ENCODE peak calls at places on chromosome 21, in four cellular contexts. One of them, this sample, is unnamed.

GRCh38 chr21:17454315-17455027 is 58.4 kb upstream of the CXADR start:
- DNase-seq in body of pancreas: peak
- DNase-seq in heart left ventricle: no peak
- DNase-seq in psoas muscle: peak
- DNase-seq in this sample: peak

GRCh38 chr21:25513810-25514209 is 93.5 kb downstream of the MRPL39 start:
- DNase-seq in body of pancreas: no peak
- DNase-seq in heart left ventricle: no peak
- DNase-seq in psoas muscle: no peak
- DNase-seq in this sample: no peak

GRCh38 chr21:17900281-17900989 is 81.3 kb upstream of the C21orf91 start:
- DNase-seq in body of pancreas: peak
- DNase-seq in heart left ventricle: peak
- DNase-seq in psoas muscle: no peak
- DNase-seq in this sample: no peak

GRCh38 chr21:41010981-41011380 is 157.0 kb upstream of the BACE2 start:
- DNase-seq in body of pancreas: no peak
- DNase-seq in heart left ventricle: no peak
- DNase-seq in psoas muscle: peak
- DNase-seq in this sample: no peak

GRCh38 chr21:25944672-25945213 is 210.0 kb downstream of the GABPA start:
- DNase-seq in body of pancreas: no peak
- DNase-seq in heart left ventricle: no peak
- DNase-seq in psoas muscle: no peak
- DNase-seq in this sample: no peak

GRCh38 chr21:18369115-18369514 is 34.5 kb downstream of the TMPRSS15 start:
- DNase-seq in body of pancreas: no peak
- DNase-seq in heart left ventricle: no peak
- DNase-seq in psoas muscle: no peak
- DNase-seq in this sample: no peak

GRCh38 chr21:24729568-24729967 is 877.7 kb downstream of the MRPL39 start:
- DNase-seq in body of pancreas: no peak
- DNase-seq in heart left ventricle: no peak
- DNase-seq in psoas muscle: no peak
- DNase-seq in this sample: no peak

GRCh38 chr21:26138615-26139257 is 31.8 kb downstream of the APP start:
- DNase-seq in body of pancreas: no peak
- DNase-seq in heart left ventricle: no peak
- DNase-seq in psoas muscle: no peak
- DNase-seq in this sample: no peak

GRCh38 chr21:19523731-19524130 is 1120.1 kb upstream of the TMPRSS15 start:
- DNase-seq in body of pancreas: no peak
- DNase-seq in heart left ventricle: no peak
- DNase-seq in psoas muscle: no peak
- DNase-seq in this sample: no peak

GRCh38 chr21:33685613-33686197 is 43.4 kb downstream of the ITSN1 start:
- DNase-seq in body of pancreas: no peak
- DNase-seq in heart left ventricle: no peak
- DNase-seq in psoas muscle: no peak
- DNase-seq in this sample: peak

GRCh38 chr21:35222541-35222941 is 173.4 kb upstream of the RUNX1 start:
- DNase-seq in body of pancreas: no peak
- DNase-seq in heart left ventricle: no peak
- DNase-seq in psoas muscle: no peak
- DNase-seq in this sample: no peak

GRCh38 chr21:19031956-19032355 is 628.4 kb upstream of the TMPRSS15 start:
- DNase-seq in body of pancreas: no peak
- DNase-seq in heart left ventricle: no peak
- DNase-seq in psoas muscle: no peak
- DNase-seq in this sample: no peak

GRCh38 chr21:31162827-31163226 is 124.6 kb upstream of the KRTAP19-8 start:
- DNase-seq in body of pancreas: no peak
- DNase-seq in heart left ventricle: no peak
- DNase-seq in psoas muscle: no peak
- DNase-seq in this sample: no peak

GRCh38 chr21:25809013-25809412 is 74.2 kb downstream of the GABPA start:
- DNase-seq in body of pancreas: no peak
- DNase-seq in heart left ventricle: no peak
- DNase-seq in psoas muscle: no peak
- DNase-seq in this sample: peak

GRCh38 chr21:17514124-17514481 is 1.3 kb downstream of the CXADR start:
- DNase-seq in body of pancreas: no peak
- DNase-seq in heart left ventricle: no peak
- DNase-seq in psoas muscle: no peak
- DNase-seq in this sample: peak

GRCh38 chr21:43924421-43925095 is 59.5 kb downstream of the AGPAT3 start:
- DNase-seq in body of pancreas: no peak
- DNase-seq in heart left ventricle: peak
- DNase-seq in psoas muscle: peak
- DNase-seq in this sample: no peak

GRCh38 chr21:43921979-43922945 is 57.2 kb downstream of the AGPAT3 start:
- DNase-seq in body of pancreas: no peak
- DNase-seq in heart left ventricle: peak
- DNase-seq in psoas muscle: peak
- DNase-seq in this sample: no peak

GRCh38 chr21:43922949-43923348 is 57.9 kb downstream of the AGPAT3 start:
- DNase-seq in body of pancreas: no peak
- DNase-seq in heart left ventricle: peak
- DNase-seq in psoas muscle: peak
- DNase-seq in this sample: no peak

GRCh38 chr21:43925096-43925481 is 60.1 kb downstream of the AGPAT3 start:
- DNase-seq in body of pancreas: no peak
- DNase-seq in heart left ventricle: peak
- DNase-seq in psoas muscle: peak
- DNase-seq in this sample: peak

GRCh38 chr21:43923391-43923790 is 58.4 kb downstream of the AGPAT3 start:
- DNase-seq in body of pancreas: peak
- DNase-seq in heart left ventricle: no peak
- DNase-seq in psoas muscle: peak
- DNase-seq in this sample: no peak
- H3K27ac ChIP-seq in body of pancreas: no peak
- H3K27ac ChIP-seq in heart left ventricle: no peak
- H3K27ac ChIP-seq in psoas muscle: peak
- H3K27ac ChIP-seq in this sample: no peak

GRCh38 chr21:16419188-16419874 is 689.5 kb downstream of the USP25 start:
- DNase-seq in body of pancreas: peak
- DNase-seq in heart left ventricle: peak
- DNase-seq in psoas muscle: peak
- DNase-seq in this sample: peak
- H3K4me3 ChIP-seq in body of pancreas: no peak
- H3K4me3 ChIP-seq in heart left ventricle: peak
- H3K4me3 ChIP-seq in psoas muscle: peak
- H3K4me3 ChIP-seq in this sample: peak

GRCh38 chr21:36384885-36385232 is 333 bp upstream of the CHAF1B start:
- DNase-seq in body of pancreas: no peak
- DNase-seq in heart left ventricle: no peak
- DNase-seq in psoas muscle: no peak
- DNase-seq in this sample: no peak

GRCh38 chr21:36388835-36389234 is 3.6 kb downstream of the CHAF1B start:
- DNase-seq in body of pancreas: peak
- DNase-seq in heart left ventricle: no peak
- DNase-seq in psoas muscle: no peak
- DNase-seq in this sample: peak

GRCh38 chr21:36388076-36388475 is 2.9 kb downstream of the CHAF1B start:
- DNase-seq in body of pancreas: no peak
- DNase-seq in heart left ventricle: no peak
- DNase-seq in psoas muscle: no peak
- DNase-seq in this sample: no peak

GRCh38 chr21:36385233-36385908 is at the start of gene CHAF1B:
- DNase-seq in body of pancreas: peak
- DNase-seq in heart left ventricle: peak
- DNase-seq in psoas muscle: peak
- DNase-seq in this sample: peak

GRCh38 chr21:36385909-36386642 is 884 bp downstream of the CHAF1B start:
- DNase-seq in body of pancreas: no peak
- DNase-seq in heart left ventricle: no peak
- DNase-seq in psoas muscle: no peak
- DNase-seq in this sample: peak
- H3K27ac ChIP-seq in body of pancreas: peak
- H3K27ac ChIP-seq in heart left ventricle: no peak
- H3K27ac ChIP-seq in psoas muscle: peak
- H3K27ac ChIP-seq in this sample: peak

DNA sequence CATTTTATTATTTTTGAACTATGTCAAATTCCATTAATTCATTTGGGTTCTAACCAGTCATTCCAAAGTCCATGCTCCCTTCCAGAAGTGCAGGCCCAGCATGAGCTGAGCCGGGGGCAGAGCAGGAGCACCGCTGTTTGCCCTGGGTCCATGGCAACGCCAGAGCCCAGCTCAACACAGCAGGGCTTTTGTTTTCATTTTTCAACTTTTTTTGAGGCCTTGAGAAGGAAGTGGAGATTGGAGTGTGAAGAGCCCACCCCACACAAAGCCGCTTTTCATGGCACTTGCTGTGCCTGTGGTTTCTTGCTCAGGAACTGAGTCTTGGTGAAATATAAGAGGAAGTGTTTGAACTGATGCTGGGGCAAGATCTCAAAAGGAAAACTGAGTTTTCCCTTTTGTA is 13.2 kb upstream of the PRMT2 start:
- DNase-seq in body of pancreas: peak
- DNase-seq in heart left ventricle: peak
- DNase-seq in psoas muscle: peak
- DNase-seq in this sample: no peak
- H3K4me3 ChIP-seq in body of pancreas: no peak
- H3K4me3 ChIP-seq in heart left ventricle: no peak
- H3K4me3 ChIP-seq in psoas muscle: no peak
- H3K4me3 ChIP-seq in this sample: no peak

GRCh38 chr21:42248241-42248640 is 29.3 kb downstream of the ABCG1 start:
- DNase-seq in body of pancreas: no peak
- DNase-seq in heart left ventricle: no peak
- DNase-seq in psoas muscle: peak
- DNase-seq in this sample: no peak

GRCh38 chr21:42251654-42252053 is 32.7 kb downstream of the ABCG1 start:
- DNase-seq in body of pancreas: no peak
- DNase-seq in heart left ventricle: peak
- DNase-seq in psoas muscle: peak
- DNase-seq in this sample: no peak

GRCh38 chr21:42250422-42251403 is 31.8 kb downstream of the ABCG1 start:
- DNase-seq in body of pancreas: no peak
- DNase-seq in heart left ventricle: no peak
- DNase-seq in psoas muscle: peak
- DNase-seq in this sample: no peak

GRCh38 chr21:42247716-42248115 is 28.8 kb downstream of the ABCG1 start:
- DNase-seq in body of pancreas: no peak
- DNase-seq in heart left ventricle: no peak
- DNase-seq in psoas muscle: peak
- DNase-seq in this sample: no peak

DNA sequence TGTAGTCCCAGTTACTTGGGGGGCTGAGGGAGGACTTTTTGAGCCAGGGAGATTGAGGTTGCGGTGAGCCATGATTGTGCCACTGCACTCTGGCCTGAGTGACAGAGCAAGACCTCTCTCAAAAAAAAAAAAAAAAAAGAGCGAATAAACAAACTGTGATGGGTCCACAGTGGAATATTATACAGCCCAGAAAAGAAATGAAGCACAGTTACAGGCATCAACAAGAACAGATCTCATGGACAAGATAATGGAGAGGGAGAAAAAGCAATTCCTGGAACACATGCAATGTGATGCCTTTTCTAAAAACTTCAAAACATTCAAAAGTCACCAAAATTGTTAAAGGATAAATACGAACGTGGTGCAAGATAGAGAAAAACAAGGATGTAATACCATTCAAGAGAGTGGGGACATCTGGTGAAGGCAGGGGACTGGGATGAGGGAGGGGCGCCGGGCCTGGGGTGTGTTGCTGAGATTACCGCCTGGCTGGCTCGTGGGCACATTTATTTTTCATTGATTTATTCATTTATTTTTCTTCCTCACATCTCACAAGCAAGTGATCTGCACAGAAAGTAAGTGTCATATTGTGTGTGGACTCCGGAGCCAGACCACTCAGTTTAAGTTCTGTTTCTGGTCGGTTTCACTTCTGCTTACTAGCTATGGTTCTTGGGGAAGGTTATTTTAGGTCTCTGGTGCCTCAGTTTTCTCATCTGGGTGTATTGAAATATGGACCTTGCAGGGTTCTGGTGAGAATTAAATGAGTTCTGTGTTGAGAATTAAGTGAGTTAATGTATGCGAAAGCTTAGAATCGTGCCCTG is 30.1 kb downstream of the ABCG1 start:
- DNase-seq in body of pancreas: no peak
- DNase-seq in heart left ventricle: no peak
- DNase-seq in psoas muscle: peak
- DNase-seq in this sample: no peak
- H3K27ac ChIP-seq in body of pancreas: no peak
- H3K27ac ChIP-seq in heart left ventricle: peak
- H3K27ac ChIP-seq in psoas muscle: no peak
- H3K27ac ChIP-seq in this sample: no peak

DNA sequence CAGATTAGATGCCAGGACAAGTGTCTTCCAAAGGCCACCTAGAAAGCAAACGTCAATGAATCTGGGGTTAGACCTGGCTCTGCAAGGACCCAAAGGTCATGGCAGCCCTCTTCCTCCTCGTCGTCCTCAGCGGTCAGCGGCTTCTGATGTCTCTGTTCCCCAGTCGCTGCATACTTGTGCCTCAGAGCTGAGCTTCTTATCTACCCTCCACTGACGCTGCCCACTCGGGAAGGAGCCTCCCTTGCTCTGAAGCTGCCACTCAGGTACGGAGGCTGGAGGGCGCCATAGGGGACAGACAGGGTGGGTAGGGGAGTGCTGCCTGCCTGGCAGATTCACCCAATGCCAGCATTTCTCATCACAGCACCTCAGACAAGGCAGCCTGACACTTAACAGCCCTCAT is 11.4 kb upstream of the UMODL1 start:
- DNase-seq in body of pancreas: no peak
- DNase-seq in heart left ventricle: peak
- DNase-seq in psoas muscle: no peak
- DNase-seq in this sample: no peak
- H3K4me3 ChIP-seq in body of pancreas: no peak
- H3K4me3 ChIP-seq in heart left ventricle: no peak
- H3K4me3 ChIP-seq in psoas muscle: no peak
- H3K4me3 ChIP-seq in this sample: no peak

GRCh38 chr21:45519182-45519581 is 23.1 kb downstream of the SLC19A1 start:
- DNase-seq in body of pancreas: no peak
- DNase-seq in heart left ventricle: no peak
- DNase-seq in psoas muscle: no peak
- DNase-seq in this sample: no peak
- H3K27ac ChIP-seq in body of pancreas: no peak
- H3K27ac ChIP-seq in heart left ventricle: peak
- H3K27ac ChIP-seq in psoas muscle: no peak
- H3K27ac ChIP-seq in this sample: no peak

DNA sequence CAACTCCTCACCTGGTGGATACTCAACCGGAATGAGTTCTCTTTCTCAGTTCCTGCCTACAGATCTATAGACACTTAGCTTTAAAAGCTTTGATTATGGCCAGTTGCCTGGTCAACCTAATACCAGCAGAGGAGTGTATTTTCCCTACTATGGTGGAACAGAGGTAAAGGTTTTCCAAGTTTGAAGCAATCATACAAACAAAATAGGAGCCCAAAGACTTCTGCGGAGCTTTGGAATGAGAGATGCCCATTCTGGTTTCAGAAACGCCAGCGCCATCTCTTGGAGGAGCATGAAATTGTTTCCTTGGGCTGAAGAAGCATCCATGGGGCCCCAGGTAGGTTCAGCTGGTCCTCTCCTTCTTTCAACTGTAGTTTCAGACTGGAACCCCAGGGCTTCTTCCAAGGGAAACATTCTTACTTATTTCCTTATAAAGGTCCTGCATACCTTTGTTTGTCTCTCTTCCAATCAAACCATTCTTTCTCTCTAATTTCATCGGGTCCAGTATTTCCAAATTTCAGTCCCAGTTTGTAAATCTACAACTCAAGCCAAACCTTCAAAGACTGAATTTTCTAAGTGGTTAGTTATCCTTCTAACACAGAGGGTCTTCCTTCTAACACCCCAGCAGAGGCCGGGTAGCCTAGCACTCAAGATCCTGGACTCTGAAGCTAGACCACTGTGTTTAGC is 95.9 kb downstream of the KCNJ15 start:
- DNase-seq in body of pancreas: peak
- DNase-seq in heart left ventricle: no peak
- DNase-seq in psoas muscle: no peak
- DNase-seq in this sample: peak
- H3K4me3 ChIP-seq in body of pancreas: no peak
- H3K4me3 ChIP-seq in heart left ventricle: no peak
- H3K4me3 ChIP-seq in psoas muscle: no peak
- H3K4me3 ChIP-seq in this sample: no peak